ENCODE peak calls at places on chromosomes 16 and 17, in seven cellular contexts. B is BJ; L is ovary; E is neuronal stem cell; S is heart right ventricle; O is CD4-positive, CD25-positive, alpha-beta regulatory T cell; A is fibroblast of villous mesenchyme. C is an unnamed sample.

GRCh38 chr16:57256601-57257395 is 11.7 kb downstream of the ARL2BP start:
- DNase-seq in B (no peak), L (no peak), E (no peak), S (no peak), O (no peak), A (no peak), C (peak)

GRCh38 chr17:76572201-76572910 is 13.3 kb downstream of the ST6GALNAC2 start:
- DNase-seq in B (no peak), L (no peak), E (no peak), S (no peak), O (no peak), A (no peak), C (peak)

GRCh38 chr17:55577011-55577586 is 65.8 kb upstream of the SMIM36 start:
- DNase-seq in B (peak), L (peak), E (no peak), S (peak), O (peak), A (peak), C (no peak)

GRCh38 chr17:65438708-65439294 is 122.6 kb downstream of the AXIN2 start:
- DNase-seq in B (no peak), L (no peak), E (no peak), S (no peak), O (no peak), A (no peak), C (no peak)

GRCh38 chr16:49608801-49609200 is 235.2 kb downstream of the C16orf78 start:
- DNase-seq in B (no peak), L (peak), E (no peak), S (peak), O (no peak), A (peak), C (no peak)

GRCh38 chr17:4584125-4584834 is at the start of gene SMTNL2:
- DNase-seq in B (no peak), L (peak), E (no peak), S (peak), O (no peak), A (no peak), C (no peak)

GRCh38 chr16:5042574-5043171 is 8.9 kb upstream of the NAGPA start:
- DNase-seq in B (no peak), L (no peak), E (no peak), S (no peak), O (no peak), A (no peak), C (no peak)

GRCh38 chr17:19341211-19341631 is 21.3 kb downstream of the B9D1 start:
- DNase-seq in B (no peak), L (no peak), E (no peak), S (no peak), O (no peak), A (no peak), C (no peak)

GRCh38 chr16:59164461-59164860 is 430.3 kb upstream of the GOT2 start:
- DNase-seq in B (no peak), L (no peak), E (peak), S (peak), O (no peak), A (no peak), C (peak)

GRCh38 chr16:79962962-79963361 is 362.4 kb upstream of the MAF start:
- DNase-seq in B (no peak), L (no peak), E (no peak), S (no peak), O (no peak), A (no peak), C (no peak)

GRCh38 chr17:7404737-7405412 is 978 bp upstream of the TMEM256 start:
- DNase-seq in B (no peak), L (peak), E (peak), S (peak), O (no peak), A (peak), C (peak)

GRCh38 chr17:79651751-79652150 is 40.9 kb upstream of the RBFOX3 start:
- DNase-seq in B (no peak), L (peak), E (no peak), S (no peak), O (no peak), A (no peak), C (no peak)

GRCh38 chr17:65850486-65850885 is 289.0 kb upstream of the AXIN2 start:
- DNase-seq in B (no peak), L (no peak), E (no peak), S (no peak), O (peak), A (no peak), C (no peak)

GRCh38 chr17:82837586-82838320 is 2.1 kb downstream of the ZNF750 start:
- DNase-seq in B (no peak), L (no peak), E (no peak), S (no peak), O (no peak), A (no peak), C (no peak)

GRCh38 chr17:34275881-34276280 is 5.9 kb downstream of the CCL7 start:
- DNase-seq in B (peak), L (no peak), E (no peak), S (no peak), O (no peak), A (peak), C (no peak)

GRCh38 chr17:80449194-80449929 is 27.0 kb downstream of the NPTX1 start:
- DNase-seq in B (no peak), L (no peak), E (no peak), S (no peak), O (no peak), A (no peak), C (no peak)

GRCh38 chr17:41667280-41668008 is 21.2 kb upstream of the EIF1 start:
- DNase-seq in B (no peak), L (no peak), E (no peak), S (no peak), O (no peak), A (no peak), C (no peak)

GRCh38 chr17:62626719-62627218 is 701 bp upstream of the MRC2 start:
- DNase-seq in B (no peak), L (peak), E (peak), S (peak), O (no peak), A (peak), C (no peak)

GRCh38 chr17:4440690-4441686 is 7.2 kb downstream of the SPNS3 start:
- DNase-seq in B (no peak), L (peak), E (no peak), S (no peak), O (no peak), A (peak), C (no peak)

GRCh38 chr16:14486520-14487303 is 143.3 kb downstream of the PARN start:
- DNase-seq in B (peak), L (peak), E (no peak), S (peak), O (no peak), A (peak), C (no peak)

GRCh38 chr16:72664480-72665408 is 383.2 kb downstream of the ZFHX3 start:
- DNase-seq in B (peak), L (peak), E (peak), S (peak), O (peak), A (peak), C (peak)

GRCh38 chr16:80990577-80990976 is 16.1 kb downstream of the CMC2 start:
- DNase-seq in B (no peak), L (no peak), E (no peak), S (no peak), O (no peak), A (no peak), C (no peak)

GRCh38 chr17:55889271-55889670 is 138.4 kb downstream of the PCTP start:
- DNase-seq in B (no peak), L (no peak), E (no peak), S (no peak), O (no peak), A (no peak), C (peak)

GRCh38 chr16:11491524-11491923 is 95.2 kb downstream of the LITAF start:
- DNase-seq in B (no peak), L (no peak), E (no peak), S (no peak), O (no peak), A (no peak), C (no peak)

GRCh38 chr17:62064029-62064790 is 868 bp downstream of the MED13 start:
- DNase-seq in B (no peak), L (no peak), E (no peak), S (no peak), O (peak), A (peak), C (peak)

GRCh38 chr16:86784267-86784626 is 205.9 kb downstream of the FOXL1 start:
- DNase-seq in B (no peak), L (no peak), E (no peak), S (no peak), O (no peak), A (no peak), C (no peak)

GRCh38 chr16:89572478-89573205 is 2.9 kb upstream of the CPNE7 start:
- DNase-seq in B (no peak), L (no peak), E (no peak), S (no peak), O (no peak), A (no peak), C (no peak)

GRCh38 chr17:45110676-45111611 is 21.4 kb downstream of the PLCD3 start:
- DNase-seq in B (no peak), L (peak), E (no peak), S (peak), O (no peak), A (no peak), C (no peak)

GRCh38 chr17:58344791-58345157 is 7.2 kb downstream of the SUPT4H1 start:
- DNase-seq in B (no peak), L (no peak), E (no peak), S (no peak), O (peak), A (no peak), C (peak)

GRCh38 chr16:10753670-10754069 is 10.0 kb downstream of the NUBP1 start:
- DNase-seq in B (no peak), L (no peak), E (no peak), S (no peak), O (no peak), A (no peak), C (no peak)

GRCh38 chr17:64457156-64457555 is 8.2 kb downstream of the MILR1 start:
- DNase-seq in B (no peak), L (peak), E (no peak), S (no peak), O (no peak), A (peak), C (no peak)

GRCh38 chr16:27646811-27647210 is 96.9 kb downstream of the KATNIP start:
- DNase-seq in B (no peak), L (no peak), E (no peak), S (no peak), O (no peak), A (no peak), C (no peak)

DNA sequence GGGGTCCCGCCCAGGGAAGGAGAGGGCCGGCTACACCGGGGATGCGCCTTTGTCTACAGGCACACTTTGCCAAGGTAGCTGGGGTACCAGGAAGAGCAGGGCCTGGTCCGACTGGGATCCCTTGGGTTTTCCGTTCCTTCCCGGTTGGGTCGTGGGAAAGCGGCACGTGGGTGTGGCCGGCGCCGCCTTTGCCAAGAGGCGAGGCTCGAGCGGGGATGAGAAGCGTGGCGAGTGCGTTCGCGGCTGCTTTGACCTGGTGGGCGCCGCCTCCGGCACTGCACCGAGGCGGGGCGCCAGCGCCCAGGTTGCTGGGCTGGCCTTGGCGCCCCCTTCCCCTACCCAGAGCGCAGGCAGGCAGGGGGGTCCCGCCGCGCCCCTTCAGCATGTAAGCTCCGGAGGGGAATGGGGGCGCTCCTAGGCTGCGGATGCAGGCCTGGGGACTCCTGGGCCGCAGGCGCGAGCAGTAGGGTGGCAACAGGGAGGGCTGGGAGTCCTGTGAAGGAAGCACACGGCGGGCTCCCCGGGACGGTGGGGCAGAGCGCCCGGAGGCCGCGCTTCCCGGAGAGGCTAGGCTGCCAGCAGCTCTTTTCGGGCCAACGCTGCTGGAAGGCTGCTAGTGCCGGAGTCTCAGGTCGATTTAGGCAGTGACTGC is 2.0 kb downstream of the HAS3 start:
- DNase-seq in B (no peak), L (no peak), E (peak), S (peak), O (no peak), A (peak), C (no peak)
- H3K4me3 ChIP-seq in B (no peak), L (no peak), E (peak), S (peak), O (no peak), A (peak), C (no peak)

GRCh38 chr16:17469742-17470001 is 1.1 kb downstream of the XYLT1 start:
- DNase-seq in B (no peak), L (no peak), E (no peak), S (no peak), O (peak), A (no peak), C (no peak)

GRCh38 chr16:17470871-17471744 is at the start of gene XYLT1:
- DNase-seq in B (peak), L (peak), E (no peak), S (peak), O (peak), A (peak), C (no peak)

GRCh38 chr16:17469011-17469741 is 1.6 kb downstream of the XYLT1 start:
- DNase-seq in B (peak), L (no peak), E (no peak), S (no peak), O (no peak), A (peak), C (no peak)

GRCh38 chr16:17471745-17472075 is 950 bp upstream of the XYLT1 start:
- DNase-seq in B (peak), L (no peak), E (no peak), S (no peak), O (no peak), A (no peak), C (no peak)

DNA sequence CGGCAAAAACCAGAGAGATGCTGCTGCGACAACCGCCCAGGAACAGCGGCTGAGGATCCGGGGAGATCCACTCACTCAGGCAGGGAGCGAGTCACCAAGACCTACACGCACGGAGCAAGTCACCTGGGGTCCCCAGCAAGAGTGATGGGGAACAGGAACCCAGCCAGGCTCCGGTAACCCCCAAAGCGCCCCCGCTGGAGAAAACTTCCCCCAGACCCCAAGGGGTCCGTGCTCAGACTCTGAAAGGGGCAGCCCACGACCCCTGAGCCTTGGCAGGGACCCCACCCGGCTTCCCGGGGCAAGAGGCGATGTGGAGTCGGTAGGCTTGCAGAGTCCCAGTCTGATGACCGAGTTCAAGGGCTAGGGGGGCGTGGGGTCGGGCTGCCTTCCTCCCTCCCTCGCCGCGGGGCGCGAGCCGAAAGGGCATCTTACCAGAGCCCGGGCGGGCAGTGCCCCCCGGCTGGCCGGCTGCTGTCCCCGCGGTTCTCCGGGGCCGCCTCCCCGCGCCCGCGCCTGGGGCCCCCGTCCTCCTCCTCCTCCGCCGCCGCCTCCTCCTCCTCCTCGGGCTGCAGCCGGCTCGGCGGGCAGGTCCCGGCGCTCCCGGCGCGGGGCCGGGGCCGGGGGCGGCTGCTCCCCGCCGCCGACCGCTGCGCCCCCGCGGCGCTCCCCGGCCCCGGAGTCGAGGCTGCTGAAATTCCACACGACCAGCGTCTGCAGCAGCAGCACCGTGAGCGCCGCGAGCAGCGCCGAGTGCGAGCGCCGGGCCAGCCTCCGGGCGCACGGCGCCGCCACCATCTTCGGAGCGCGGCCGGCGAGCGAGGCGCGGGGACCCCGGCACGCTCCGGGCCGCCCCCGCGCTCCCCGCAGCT is 524 bp downstream of the XYLT1 start:
- DNase-seq in B (no peak), L (peak), E (no peak), S (no peak), O (peak), A (no peak), C (no peak)
- H3K4me3 ChIP-seq in B (peak), L (peak), E (peak), S (peak), O (peak), A (peak), C (peak)

DNA sequence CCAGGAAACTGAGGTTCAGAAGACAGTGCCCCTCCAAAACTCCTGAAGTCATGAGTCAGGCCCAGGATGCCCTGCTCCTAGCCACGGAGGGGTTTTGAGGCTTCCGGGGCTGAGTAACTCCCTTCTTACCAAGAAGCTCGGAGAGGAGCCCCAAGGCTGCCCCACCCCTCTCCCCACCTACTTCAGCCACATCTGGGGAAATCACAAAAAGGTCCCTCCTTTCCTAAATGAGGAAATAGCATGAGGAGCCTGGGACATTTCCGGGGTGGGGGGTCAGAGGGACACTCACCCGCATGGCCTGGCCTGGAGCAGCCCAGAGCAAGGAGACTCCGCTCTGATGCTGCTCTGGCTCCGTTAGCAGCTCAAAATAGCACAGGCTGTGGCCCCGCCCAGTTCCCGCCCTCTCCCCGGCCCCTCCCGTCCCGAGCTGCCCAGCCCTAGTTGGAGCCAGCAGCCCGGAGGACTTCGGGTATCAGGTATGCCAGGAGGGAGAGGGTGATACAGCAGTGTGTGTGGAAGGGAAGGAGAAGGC is 40.1 kb downstream of the MYO18A start:
- DNase-seq in B (no peak), L (peak), E (peak), S (peak), O (peak), A (peak), C (peak)
- H3K4me3 ChIP-seq in B (peak), L (peak), E (peak), S (peak), O (peak), A (peak), C (peak)

GRCh38 chr16:280991-281659 is 734 bp downstream of the ARHGDIG start:
- DNase-seq in B (no peak), L (no peak), E (no peak), S (no peak), O (no peak), A (no peak), C (no peak)
- H3K4me3 ChIP-seq in B (no peak), L (no peak), E (peak), S (peak), O (no peak), A (peak), C (no peak)

DNA sequence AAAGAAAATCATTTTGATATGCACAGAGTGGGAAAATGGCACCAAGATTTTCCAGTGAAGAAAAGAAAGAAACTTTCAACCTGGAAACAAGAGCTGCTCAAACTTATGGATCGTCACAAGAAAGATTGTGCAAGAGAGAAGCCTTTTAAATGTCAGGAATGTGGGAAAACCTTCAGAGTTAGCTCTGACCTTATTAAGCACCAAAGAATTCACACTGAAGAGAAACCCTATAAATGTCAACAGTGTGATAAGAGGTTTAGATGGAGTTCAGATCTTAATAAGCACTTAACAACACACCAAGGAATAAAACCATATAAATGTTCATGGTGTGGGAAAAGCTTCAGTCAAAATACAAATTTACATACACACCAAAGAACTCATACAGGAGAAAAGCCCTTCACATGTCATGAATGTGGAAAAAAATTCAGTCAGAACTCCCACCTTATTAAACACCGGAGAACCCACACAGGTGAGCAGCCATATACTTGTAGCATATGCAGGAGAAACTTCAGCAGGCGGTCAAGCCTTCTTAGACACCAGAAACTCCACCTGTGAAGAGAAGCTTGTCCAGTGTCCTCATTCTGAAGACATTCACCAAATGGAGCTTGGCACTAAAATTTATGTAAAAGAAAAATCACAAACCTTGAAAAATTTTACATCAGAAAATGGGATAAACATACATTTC is 12.2 kb downstream of the ZNF75A start:
- DNase-seq in B (no peak), L (no peak), E (no peak), S (no peak), O (peak), A (peak), C (no peak)
- H3K4me3 ChIP-seq in B (no peak), L (no peak), E (no peak), S (no peak), O (no peak), A (no peak), C (no peak)

GRCh38 chr17:11928436-11928835 is 68.8 kb downstream of the ZNF18 start:
- DNase-seq in B (no peak), L (no peak), E (no peak), S (no peak), O (no peak), A (no peak), C (no peak)
- H3K4me3 ChIP-seq in B (no peak), L (no peak), E (no peak), S (no peak), O (no peak), A (no peak), C (no peak)

DNA sequence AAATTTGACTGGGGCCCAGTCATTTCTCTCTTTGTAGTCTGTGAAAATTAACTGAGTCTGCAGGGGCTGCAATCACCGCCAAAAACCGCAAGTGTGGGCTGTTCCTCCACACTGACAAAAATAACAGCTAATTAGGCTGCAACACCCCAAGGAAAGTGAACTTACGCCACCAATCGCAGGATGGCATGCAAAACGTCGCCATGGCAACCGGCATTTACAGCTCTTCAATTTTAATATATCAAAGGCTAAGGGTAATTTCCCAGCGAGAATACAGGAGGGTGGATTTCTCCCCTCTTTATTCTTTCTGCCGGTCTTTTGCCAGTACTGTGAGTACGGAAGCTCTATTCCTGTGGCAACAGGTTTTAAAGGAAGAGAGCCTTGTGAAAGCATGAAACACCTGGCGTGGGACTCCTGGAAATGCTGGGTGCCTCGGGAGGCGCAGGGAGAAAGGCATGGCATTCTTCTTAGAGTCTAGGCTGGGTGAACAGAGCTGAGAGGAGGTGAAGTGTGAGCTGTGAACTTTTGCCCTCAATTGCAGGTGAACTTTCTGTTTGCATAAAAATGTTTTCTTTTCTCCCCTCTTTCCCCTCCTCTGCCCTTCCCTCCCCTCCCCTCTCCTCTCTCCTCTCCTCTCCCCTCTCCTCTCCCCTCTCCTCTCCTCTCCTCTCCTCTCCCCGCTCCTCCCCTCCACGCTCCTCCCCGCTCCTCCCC is 399.7 kb downstream of the XYLT1 start:
- DNase-seq in B (no peak), L (peak), E (peak), S (no peak), O (peak), A (no peak), C (peak)
- H3K4me3 ChIP-seq in B (no peak), L (no peak), E (no peak), S (no peak), O (peak), A (no peak), C (peak)